ENCODE peak calls at places on chromosomes 16 and 17, in eight cellular contexts. T is lung microvascular endothelial cell; C is foreskin fibroblast; J is RWPE1; G is stimulated activated naive CD8-positive, alpha-beta T cell treated with anti-CD3 and anti-CD28 coated beads, Interleukin-15, Interleukin-2, amounts not matched to agents 100 U/mL and 50 U/mL, for 24 hours; H is T-helper 2 cell; Z is central memory CD4-positive, alpha-beta T cell; X is endothelial cell. A is an unnamed sample.

GRCh38 chr16:89093602-89094251 is at the start of gene ACSF3:
- DNase-seq in T (peak), C (peak), J (peak), G (peak), H (peak), Z (peak), X (peak), A (peak)

GRCh38 chr16:69937465-69937951 is 13.6 kb upstream of the CLEC18A start:
- DNase-seq in T (peak), C (peak), J (no peak), G (no peak), H (no peak), Z (no peak), X (no peak), A (no peak)

GRCh38 chr17:17140590-17140980 is 65.5 kb downstream of the PLD6 start:
- DNase-seq in T (no peak), C (peak), J (peak), G (no peak), H (no peak), Z (no peak), X (peak), A (peak)

GRCh38 chr17:45262516-45263476 is 902 bp upstream of the SPATA32 start:
- DNase-seq in T (no peak), C (peak), J (no peak), G (no peak), H (no peak), Z (no peak), X (no peak), A (no peak)

GRCh38 chr16:81716478-81717210 is 62.4 kb upstream of the PLCG2 start:
- DNase-seq in T (no peak), C (no peak), J (no peak), G (no peak), H (no peak), Z (peak), X (no peak), A (no peak)

GRCh38 chr16:66416981-66417700 is 10.0 kb upstream of the BEAN1 start:
- DNase-seq in T (no peak), C (peak), J (no peak), G (no peak), H (no peak), Z (no peak), X (no peak), A (no peak)

GRCh38 chr16:24848065-24848464 is 2.3 kb downstream of the SLC5A11 start:
- DNase-seq in T (no peak), C (peak), J (no peak), G (no peak), H (no peak), Z (no peak), X (no peak), A (no peak)

GRCh38 chr16:28502290-28502689 is 4.3 kb downstream of the IL27 start:
- DNase-seq in T (no peak), C (no peak), J (no peak), G (no peak), H (no peak), Z (no peak), X (no peak), A (no peak)

GRCh38 chr16:6247771-6248170 is 1084.9 kb upstream of the RBFOX1 start:
- DNase-seq in T (no peak), C (no peak), J (no peak), G (no peak), H (no peak), Z (no peak), X (no peak), A (no peak)

GRCh38 chr17:1490643-1491405 is 1.7 kb downstream of the MYO1C start:
- DNase-seq in T (peak), C (peak), J (peak), G (peak), H (peak), Z (peak), X (peak), A (peak)

GRCh38 chr16:2526135-2526534 is 5.1 kb downstream of the CEMP1 start:
- DNase-seq in T (no peak), C (no peak), J (no peak), G (no peak), H (no peak), Z (no peak), X (no peak), A (no peak)

GRCh38 chr16:85303354-85303883 is 191.1 kb upstream of the CIBAR2 start:
- DNase-seq in T (peak), C (no peak), J (peak), G (peak), H (peak), Z (peak), X (peak), A (peak)

GRCh38 chr17:77796201-77796860 is 162.2 kb upstream of the TNRC6C start:
- DNase-seq in T (no peak), C (peak), J (no peak), G (no peak), H (no peak), Z (no peak), X (no peak), A (no peak)

GRCh38 chr16:58638148-58639036 is 8.8 kb upstream of the CNOT1 start:
- DNase-seq in T (peak), C (peak), J (peak), G (no peak), H (no peak), Z (no peak), X (peak), A (peak)